ENCODE peak calls at places on chromosomes 11 and 22, in seven cellular contexts. A is endothelial cell, T is AG09309, D is GM12878, L is bronchial epithelial cell, P is Peyer's patch, J is heart left ventricle. H is an unnamed sample.

GRCh38 chr22:44658371-44658953 is 43.5 kb upstream of the PRR5 start:
- DNase-seq in A (no peak), T (peak), D (no peak), L (no peak), P (no peak), J (peak), H (no peak)

GRCh38 chr11:91804057-91804456 is 420.6 kb upstream of the FAT3 start:
- DNase-seq in A (no peak), T (no peak), D (no peak), L (no peak), P (no peak), J (no peak), H (no peak)

GRCh38 chr11:17777726-17778091 is 43.1 kb downstream of the KCNC1 start:
- DNase-seq in A (no peak), T (no peak), D (no peak), L (no peak), P (no peak), J (no peak), H (no peak)

GRCh38 chr11:121337078-121337477 is 44.5 kb downstream of the SC5D start:
- DNase-seq in A (no peak), T (no peak), D (no peak), L (no peak), P (no peak), J (no peak), H (peak)

GRCh38 chr11:96339704-96340554 is 3.1 kb downstream of the MAML2 start:
- DNase-seq in A (no peak), T (no peak), D (no peak), L (no peak), P (no peak), J (peak), H (peak)

GRCh38 chr11:99316761-99317475 is 296.2 kb downstream of the CNTN5 start:
- DNase-seq in A (no peak), T (no peak), D (no peak), L (no peak), P (no peak), J (peak), H (no peak)

GRCh38 chr22:27461470-27461869 is 340.1 kb downstream of the MN1 start:
- DNase-seq in A (peak), T (peak), D (no peak), L (peak), P (no peak), J (no peak), H (no peak)

GRCh38 chr11:119179983-119180382 is 5.3 kb upstream of the NHERF4 start:
- DNase-seq in A (no peak), T (no peak), D (no peak), L (no peak), P (no peak), J (no peak), H (no peak)

GRCh38 chr22:42383851-42384417 is 48.3 kb downstream of the NFAM1 start:
- DNase-seq in A (no peak), T (no peak), D (no peak), L (no peak), P (no peak), J (no peak), H (no peak)

GRCh38 chr11:71084306-71085012 is 167.9 kb downstream of the SHANK2 start:
- DNase-seq in A (no peak), T (no peak), D (no peak), L (no peak), P (no peak), J (no peak), H (no peak)

GRCh38 chr11:110812334-110812733 is 100.1 kb upstream of the ARHGAP20 start:
- DNase-seq in A (no peak), T (no peak), D (no peak), L (no peak), P (no peak), J (no peak), H (no peak)

GRCh38 chr22:49402169-49402568 is 425.5 kb downstream of the BRD1 start:
- DNase-seq in A (no peak), T (no peak), D (no peak), L (no peak), P (peak), J (no peak), H (no peak)

GRCh38 chr11:16791494-16791961 is 53.1 kb downstream of the C11orf58 start:
- DNase-seq in A (no peak), T (peak), D (no peak), L (peak), P (no peak), J (no peak), H (no peak)

GRCh38 chr22:27438271-27438980 is 363.1 kb downstream of the MN1 start:
- DNase-seq in A (no peak), T (no peak), D (no peak), L (no peak), P (no peak), J (peak), H (no peak)

GRCh38 chr22:44620129-44620840 is 81.7 kb upstream of the PRR5 start:
- DNase-seq in A (peak), T (no peak), D (no peak), L (peak), P (peak), J (peak), H (peak)

DNA sequence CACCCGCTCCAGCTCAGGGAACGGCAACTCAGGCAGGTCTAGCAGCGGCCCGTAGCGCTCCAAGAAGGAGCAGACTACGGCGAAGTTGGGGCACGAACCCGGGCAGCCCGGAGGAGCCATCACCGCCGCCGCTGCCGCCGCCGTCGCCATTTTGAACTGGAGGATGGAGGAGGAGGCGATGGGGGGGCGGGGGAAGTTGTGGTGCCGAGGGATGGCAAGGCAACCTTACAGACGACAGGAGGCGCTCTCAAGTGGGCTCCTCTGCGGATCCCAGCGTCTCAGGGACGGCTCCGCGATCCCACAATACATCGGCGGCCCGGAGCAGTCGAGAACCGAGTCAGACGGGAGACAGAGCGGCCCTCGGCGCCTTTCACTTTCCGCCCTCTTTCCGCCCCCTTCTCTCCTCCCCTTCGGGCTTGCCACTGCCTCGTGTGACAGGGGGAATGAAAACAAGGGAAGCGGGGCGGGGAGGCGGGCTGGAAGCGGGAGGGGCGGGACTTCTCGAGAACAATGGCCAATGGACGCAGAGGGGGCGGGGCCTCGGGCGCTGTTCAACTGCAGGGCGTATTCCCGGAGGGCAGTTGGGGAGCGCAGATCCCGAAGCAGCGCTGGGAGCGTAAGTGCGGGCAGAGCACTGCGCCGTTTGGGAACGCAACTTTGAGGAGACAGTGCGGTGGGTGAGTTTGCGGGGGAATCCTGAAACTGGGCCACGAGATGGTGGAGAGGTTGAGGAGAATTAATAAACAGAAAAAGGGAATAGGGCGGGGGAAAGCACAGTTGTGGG is at the start of the genes AAMDC and RSF1:
- DNase-seq in A (peak), T (peak), D (peak), L (peak), P (peak), J (peak), H (peak)
- TF ChIP-seq CTCF in A (peak), T (peak), D (peak), L (peak), P (peak), J (peak), H (peak)

GRCh38 chr11:129695543-129696308 is 119.9 kb upstream of the TMEM45B start:
- DNase-seq in A (peak), T (no peak), D (no peak), L (peak), P (peak), J (peak), H (peak)
- TF ChIP-seq CTCF in A (peak), T (peak), D (peak), L (peak), P (peak), J (peak), H (peak)

GRCh38 chr11:9606799-9607510 is 33.5 kb downstream of the WEE1 start:
- DNase-seq in A (no peak), T (no peak), D (no peak), L (no peak), P (no peak), J (no peak), H (no peak)
- TF ChIP-seq CTCF in A (no peak), T (no peak), D (no peak), L (no peak), P (no peak), J (no peak), H (no peak)

DNA sequence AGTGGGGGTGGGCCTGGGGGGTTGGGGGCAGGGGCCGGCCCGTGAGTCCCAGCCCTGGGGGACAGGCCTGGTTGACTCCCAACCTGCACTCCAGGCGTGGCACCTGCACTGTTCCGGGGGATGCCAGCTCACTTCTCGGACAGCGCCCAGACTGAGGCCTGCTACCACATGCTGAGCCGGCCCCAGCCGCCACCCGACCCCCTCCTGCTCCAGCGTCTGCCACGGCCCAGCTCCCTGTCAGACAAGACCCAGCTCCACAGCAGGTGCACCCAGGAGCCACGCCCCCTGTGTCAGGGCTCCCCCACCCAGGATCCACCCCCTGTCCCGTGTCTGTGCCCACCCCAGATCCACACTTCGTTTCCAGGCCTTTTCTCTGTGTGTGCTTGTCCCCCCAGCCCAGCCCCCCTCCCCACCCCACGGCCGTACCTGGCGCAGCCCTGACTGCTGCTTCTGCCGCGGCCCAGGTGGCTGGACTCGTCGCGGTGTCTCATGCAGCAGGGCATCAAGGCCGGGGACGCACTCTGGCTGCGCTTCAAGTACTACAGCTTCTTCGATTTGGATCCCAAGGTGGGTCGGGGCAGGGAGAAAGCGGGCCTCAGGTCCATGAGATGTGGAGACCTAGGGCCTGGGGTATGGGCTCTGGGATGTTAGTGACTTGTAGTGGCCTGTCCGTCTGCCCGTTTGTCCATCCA is 4.8 kb downstream of the FERMT3 start:
- DNase-seq in A (no peak), T (no peak), D (no peak), L (no peak), P (no peak), J (peak), H (no peak)
- TF ChIP-seq CTCF in A (no peak), T (no peak), D (no peak), L (no peak), P (no peak), J (no peak), H (no peak)

GRCh38 chr22:21641417-21641794 is 696 bp upstream of the SDF2L1 start:
- DNase-seq in A (peak), T (no peak), D (no peak), L (peak), P (peak), J (no peak), H (peak)
- TF ChIP-seq CTCF in A (no peak), T (peak), D (no peak), L (peak), P (peak), J (peak), H (no peak)

GRCh38 chr11:28616160-28616559 is 508.0 kb downstream of the METTL15 start:
- DNase-seq in A (no peak), T (no peak), D (no peak), L (no peak), P (no peak), J (no peak), H (no peak)

GRCh38 chr11:28619870-28620540 is 511.8 kb downstream of the METTL15 start:
- DNase-seq in A (no peak), T (no peak), D (no peak), L (peak), P (no peak), J (no peak), H (no peak)

GRCh38 chr11:28618426-28618825 is 510.2 kb downstream of the METTL15 start:
- DNase-seq in A (no peak), T (no peak), D (no peak), L (peak), P (no peak), J (no peak), H (no peak)

GRCh38 chr11:28616566-28616965 is 508.4 kb downstream of the METTL15 start:
- DNase-seq in A (no peak), T (no peak), D (no peak), L (no peak), P (no peak), J (no peak), H (no peak)

GRCh38 chr11:28615542-28615941 is 507.4 kb downstream of the METTL15 start:
- DNase-seq in A (no peak), T (no peak), D (no peak), L (no peak), P (no peak), J (no peak), H (no peak)
- TF ChIP-seq CTCF in A (no peak), T (no peak), D (no peak), L (no peak), P (no peak), J (no peak), H (no peak)

GRCh38 chr11:105004021-105004420 is 18.9 kb downstream of the CASP5 start:
- DNase-seq in A (no peak), T (no peak), D (no peak), L (no peak), P (no peak), J (no peak), H (no peak)

GRCh38 chr11:105000797-105001196 is 22.2 kb downstream of the CASP5 start:
- DNase-seq in A (peak), T (no peak), D (peak), L (no peak), P (peak), J (no peak), H (peak)

GRCh38 chr11:105007463-105007862 is 15.5 kb downstream of the CASP5 start:
- DNase-seq in A (no peak), T (no peak), D (no peak), L (no peak), P (no peak), J (no peak), H (no peak)

GRCh38 chr11:105003151-105003550 is 19.8 kb downstream of the CASP5 start:
- DNase-seq in A (no peak), T (no peak), D (no peak), L (no peak), P (no peak), J (no peak), H (no peak)

GRCh38 chr11:105005451-105005845 is 17.5 kb downstream of the CASP5 start:
- DNase-seq in A (no peak), T (no peak), D (no peak), L (no peak), P (no peak), J (no peak), H (no peak)
- TF ChIP-seq CTCF in A (no peak), T (no peak), D (no peak), L (no peak), P (no peak), J (no peak), H (no peak)

DNA sequence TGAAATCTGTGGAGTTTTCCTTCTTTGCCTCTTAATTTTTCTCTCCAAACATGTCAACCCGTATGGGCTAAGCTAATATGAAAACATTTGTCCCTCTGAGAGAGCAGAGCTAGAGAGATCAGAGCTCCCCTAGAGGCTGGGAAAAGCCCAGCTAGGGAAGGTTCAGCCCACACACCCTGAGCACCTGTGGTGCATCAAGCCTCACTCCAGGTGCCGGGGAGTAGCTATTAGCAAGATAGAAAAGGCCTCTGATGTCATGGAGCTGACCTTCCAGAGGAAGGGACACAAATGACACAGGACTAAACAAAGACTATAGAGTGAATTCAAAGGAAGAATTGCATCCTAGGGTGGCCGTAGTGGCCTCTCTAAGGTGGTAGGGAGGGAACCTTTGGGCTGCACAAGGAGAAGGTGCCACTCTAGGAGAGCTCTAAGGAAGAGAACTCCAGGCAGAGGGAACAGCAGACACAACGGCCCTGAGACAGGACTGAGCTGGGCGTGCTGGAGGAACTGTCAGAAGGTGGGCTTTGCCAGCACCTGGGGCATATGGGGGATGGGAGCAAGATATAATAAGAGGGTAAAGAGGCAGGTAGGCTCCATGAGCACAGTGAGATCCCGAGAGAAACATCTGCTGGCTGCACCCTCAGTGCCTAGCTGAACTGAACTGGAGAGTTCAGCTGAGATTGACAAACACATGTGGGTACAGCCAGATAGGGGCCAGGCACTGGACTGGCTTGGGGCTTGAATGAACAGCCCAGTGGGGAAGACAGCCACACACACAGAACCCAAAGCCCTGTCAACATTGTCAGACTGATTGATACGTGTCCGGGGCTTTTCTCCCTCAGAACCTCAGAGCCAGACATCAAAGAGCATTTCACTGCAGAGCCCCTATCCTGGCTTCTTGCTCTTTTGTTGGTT is 65.5 kb upstream of the DRD2 start:
- DNase-seq in A (no peak), T (no peak), D (no peak), L (no peak), P (no peak), J (no peak), H (no peak)
- TF ChIP-seq CTCF in A (no peak), T (no peak), D (no peak), L (no peak), P (no peak), J (no peak), H (no peak)

DNA sequence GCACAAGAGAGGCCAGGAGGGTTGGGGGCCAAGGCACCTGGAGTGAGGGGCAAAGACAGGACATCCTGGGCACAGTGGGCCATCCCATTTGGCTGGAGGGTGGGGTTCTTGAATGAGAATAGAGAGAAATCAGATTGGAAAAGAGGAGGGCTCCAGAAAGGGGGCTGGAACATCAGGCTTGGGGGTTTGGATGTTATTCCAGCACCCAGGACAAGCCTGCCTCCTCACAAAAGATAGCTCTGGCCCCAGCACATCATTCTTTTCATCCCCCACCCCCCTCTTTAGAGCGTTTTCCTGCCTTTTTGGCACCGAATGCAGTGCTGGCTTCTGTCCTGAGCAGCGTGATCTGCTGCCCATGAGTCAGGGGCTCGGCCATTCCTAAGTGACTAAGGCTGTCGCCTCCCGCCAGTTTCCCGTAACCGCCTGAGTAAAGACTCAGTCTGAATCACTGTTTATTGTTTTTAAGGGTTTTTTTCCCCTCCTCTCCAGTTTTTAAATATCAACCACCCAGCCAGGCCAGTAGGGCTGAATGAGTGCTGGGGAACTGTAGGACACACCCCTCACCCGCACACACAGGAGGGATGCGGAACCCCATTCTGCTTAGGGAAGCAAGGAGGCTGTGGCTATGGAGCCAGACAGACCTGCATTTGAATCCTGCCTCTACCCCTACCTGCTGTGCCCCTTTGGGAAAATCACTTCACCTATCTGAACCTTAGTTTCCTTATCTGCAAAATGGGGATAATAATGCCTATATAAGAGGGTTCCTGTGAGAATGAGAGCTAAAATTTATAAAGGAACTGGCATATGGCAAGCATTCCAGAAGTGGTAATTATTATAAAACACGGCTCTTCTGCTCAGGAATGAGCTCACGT is 32.4 kb upstream of the NAV2 start:
- DNase-seq in A (no peak), T (peak), D (no peak), L (peak), P (peak), J (peak), H (no peak)
- TF ChIP-seq CTCF in A (no peak), T (no peak), D (no peak), L (no peak), P (no peak), J (no peak), H (no peak)

DNA sequence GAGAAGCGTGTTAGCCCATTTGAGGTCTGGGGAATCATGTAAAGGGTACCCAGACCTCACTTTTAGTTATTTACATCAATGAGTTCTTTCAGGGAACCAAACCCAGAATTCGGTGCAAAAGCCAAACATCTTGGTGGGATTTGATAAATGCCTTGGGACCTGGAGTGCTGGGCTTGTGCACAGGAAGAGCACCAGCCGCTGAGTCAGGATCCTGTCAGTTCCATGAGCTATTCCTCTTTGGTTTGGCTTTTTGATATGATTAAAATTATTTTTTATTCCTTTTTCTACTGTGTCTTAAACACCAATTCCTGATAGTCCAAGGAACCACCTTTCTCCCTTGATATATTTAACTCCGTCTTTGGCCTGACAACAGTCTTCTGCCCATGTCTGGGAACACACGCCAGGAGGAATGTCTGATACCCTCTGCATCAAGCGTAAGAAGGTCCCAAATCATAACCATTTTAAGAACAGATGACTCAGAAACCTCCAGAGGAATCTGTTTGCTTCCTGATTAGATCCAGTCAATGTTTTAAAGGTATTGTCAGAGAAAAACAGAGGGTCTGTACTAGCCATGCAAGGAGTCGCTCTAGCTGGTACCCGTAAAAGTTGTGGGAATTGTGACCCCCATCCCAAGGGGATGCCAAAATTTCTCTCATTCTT is 65.2 kb downstream of the ALX4 start:
- DNase-seq in A (no peak), T (no peak), D (no peak), L (no peak), P (no peak), J (no peak), H (no peak)
- TF ChIP-seq CTCF in A (no peak), T (no peak), D (no peak), L (no peak), P (no peak), J (no peak), H (no peak)